ENCODE peak calls at places on chromosomes 11 and 22, in ten cellular contexts. Z, R, E, S, C, Q, L, B, D and A are unnamed samples.

GRCh38 chr11:118485273-118485672 is 42.0 kb upstream of the TTC36 start:
- DNase-seq in Z (no peak), R (no peak), E (no peak), S (no peak), C (no peak), Q (no peak), L (no peak), B (no peak), D (no peak), A (no peak)

GRCh38 chr22:49086181-49086580 is 741.5 kb downstream of the BRD1 start:
- DNase-seq in Z (no peak), R (no peak), E (no peak), S (no peak), C (no peak), Q (no peak), L (no peak), B (no peak), D (no peak), A (no peak)

GRCh38 chr22:44456661-44457412 is 41.2 kb downstream of the RTL6 start:
- DNase-seq in Z (no peak), R (no peak), E (no peak), S (no peak), C (no peak), Q (no peak), L (no peak), B (no peak), D (no peak), A (no peak)

GRCh38 chr11:20474176-20474950 is 86.8 kb downstream of the PRMT3 start:
- DNase-seq in Z (no peak), R (no peak), E (no peak), S (peak), C (no peak), Q (no peak), L (no peak), B (no peak), D (no peak), A (no peak)

GRCh38 chr11:20045098-20045688 is 115.1 kb downstream of the DBX1 start:
- DNase-seq in Z (no peak), R (no peak), E (no peak), S (peak), C (no peak), Q (no peak), L (no peak), B (no peak), D (no peak), A (no peak)

GRCh38 chr11:6566704-6567370 is 36.6 kb downstream of the RRP8 start:
- DNase-seq in Z (no peak), R (no peak), E (no peak), S (no peak), C (no peak), Q (no peak), L (no peak), B (peak), D (no peak), A (no peak)

GRCh38 chr22:45672564-45673481 is 1.2 kb downstream of the ATXN10 start:
- DNase-seq in Z (no peak), R (no peak), E (no peak), S (no peak), C (no peak), Q (no peak), L (no peak), B (no peak), D (no peak), A (no peak)

GRCh38 chr11:94762208-94762607 is 5.9 kb upstream of the AMOTL1 start:
- DNase-seq in Z (no peak), R (no peak), E (peak), S (no peak), C (no peak), Q (no peak), L (no peak), B (no peak), D (no peak), A (no peak)

GRCh38 chr11:46951864-46952263 is 15.3 kb downstream of the CSTPP1 start:
- DNase-seq in Z (peak), R (no peak), E (no peak), S (no peak), C (no peak), Q (peak), L (no peak), B (no peak), D (no peak), A (peak)

GRCh38 chr11:19084661-19085315 is 24.3 kb upstream of the MRGPRX2 start:
- DNase-seq in Z (no peak), R (no peak), E (no peak), S (no peak), C (no peak), Q (no peak), L (no peak), B (no peak), D (no peak), A (no peak)

GRCh38 chr22:24451162-24451561 is 23.8 kb downstream of the ADORA2A start:
- DNase-seq in Z (no peak), R (no peak), E (no peak), S (no peak), C (no peak), Q (no peak), L (no peak), B (no peak), D (no peak), A (no peak)

GRCh38 chr11:130611791-130612251 is 163.4 kb downstream of the ADAMTS15 start:
- DNase-seq in Z (peak), R (no peak), E (no peak), S (no peak), C (no peak), Q (peak), L (peak), B (no peak), D (no peak), A (peak)

GRCh38 chr11:64339754-64340408 is at the start of gene CCDC88B:
- DNase-seq in Z (no peak), R (no peak), E (no peak), S (peak), C (no peak), Q (no peak), L (no peak), B (peak), D (no peak), A (no peak)

GRCh38 chr11:133966924-133967598 is 10.3 kb upstream of the IGSF9B start:
- DNase-seq in Z (no peak), R (no peak), E (no peak), S (peak), C (no peak), Q (no peak), L (no peak), B (peak), D (peak), A (no peak)

GRCh38 chr11:14059491-14059890 is 97.0 kb downstream of the SPON1 start:
- DNase-seq in Z (no peak), R (no peak), E (no peak), S (no peak), C (no peak), Q (no peak), L (no peak), B (no peak), D (peak), A (peak)

GRCh38 chr11:118201966-118202365 is 22.8 kb downstream of the JAML start:
- DNase-seq in Z (no peak), R (no peak), E (no peak), S (no peak), C (no peak), Q (no peak), L (no peak), B (no peak), D (no peak), A (no peak)

GRCh38 chr11:78961186-78961782 is 386.6 kb upstream of the NARS2 start:
- DNase-seq in Z (peak), R (peak), E (peak), S (no peak), C (no peak), Q (peak), L (no peak), B (no peak), D (no peak), A (peak)

GRCh38 chr11:63768232-63769043 is at the start of gene ZFTA:
- DNase-seq in Z (peak), R (peak), E (no peak), S (peak), C (peak), Q (peak), L (peak), B (peak), D (no peak), A (peak)

GRCh38 chr11:19218801-19219460 is 17.1 kb upstream of the CSRP3 start:
- DNase-seq in Z (no peak), R (no peak), E (no peak), S (peak), C (peak), Q (no peak), L (no peak), B (peak), D (peak), A (no peak)

GRCh38 chr11:17257200-17257599 is 19.3 kb upstream of the NUCB2 start:
- DNase-seq in Z (peak), R (no peak), E (no peak), S (no peak), C (no peak), Q (peak), L (peak), B (no peak), D (no peak), A (peak)

GRCh38 chr11:34972892-34973291 is 56.5 kb downstream of the PDHX start:
- DNase-seq in Z (peak), R (no peak), E (no peak), S (no peak), C (no peak), Q (peak), L (no peak), B (no peak), D (no peak), A (no peak)

GRCh38 chr11:34976496-34976895 is 60.1 kb downstream of the PDHX start:
- DNase-seq in Z (no peak), R (no peak), E (no peak), S (no peak), C (no peak), Q (no peak), L (peak), B (no peak), D (no peak), A (no peak)

GRCh38 chr11:34978236-34979191 is 62.1 kb downstream of the PDHX start:
- DNase-seq in Z (no peak), R (no peak), E (no peak), S (no peak), C (no peak), Q (no peak), L (no peak), B (no peak), D (no peak), A (peak)

GRCh38 chr11:34975482-34975881 is 59.1 kb downstream of the PDHX start:
- DNase-seq in Z (no peak), R (no peak), E (no peak), S (no peak), C (no peak), Q (no peak), L (no peak), B (no peak), D (no peak), A (no peak)

DNA sequence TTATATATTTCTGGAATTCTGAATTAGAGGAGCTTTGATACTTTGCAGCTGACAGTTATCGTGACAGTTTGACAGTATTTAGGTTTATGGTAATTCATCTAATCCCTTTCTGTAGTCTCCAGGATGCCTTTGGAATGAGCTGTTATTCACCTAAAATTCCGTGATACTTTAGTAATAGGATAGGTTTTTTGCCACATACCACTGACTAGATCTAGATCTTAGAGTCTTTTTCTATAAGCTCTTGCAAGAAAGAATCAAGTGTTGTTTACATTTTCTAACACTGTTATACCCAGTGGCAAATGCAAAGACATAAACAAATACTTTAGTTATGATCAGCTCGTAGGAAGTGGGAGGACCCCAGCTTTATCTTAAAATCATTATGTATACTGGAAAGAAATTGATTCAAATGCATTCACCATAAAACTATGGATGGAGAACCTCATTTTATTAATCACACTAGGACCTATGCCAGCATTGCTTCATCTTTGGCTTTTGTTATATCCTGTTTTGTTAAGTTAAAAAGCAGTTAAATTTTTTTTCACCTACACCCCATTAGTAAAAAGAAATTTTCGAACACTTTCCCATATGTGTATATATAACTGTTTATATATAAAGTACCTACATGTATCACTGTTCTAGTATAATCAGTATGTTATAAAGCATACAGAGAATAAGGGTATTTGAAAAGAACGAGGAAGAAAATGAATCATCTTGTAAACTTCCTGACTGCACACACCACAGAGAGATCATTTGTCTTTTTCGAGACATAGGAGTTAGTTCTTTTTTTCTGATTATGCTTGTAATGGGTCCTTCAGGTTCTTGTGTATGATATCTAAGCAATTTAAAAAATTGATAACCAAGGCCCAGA is 60.9 kb downstream of the PDHX start:
- DNase-seq in Z (peak), R (no peak), E (peak), S (no peak), C (no peak), Q (peak), L (peak), B (no peak), D (no peak), A (peak)
- H3K4me3 ChIP-seq in Z (no peak), R (no peak), E (no peak), S (no peak), C (no peak), Q (no peak), L (no peak), B (no peak), D (no peak), A (no peak)

DNA sequence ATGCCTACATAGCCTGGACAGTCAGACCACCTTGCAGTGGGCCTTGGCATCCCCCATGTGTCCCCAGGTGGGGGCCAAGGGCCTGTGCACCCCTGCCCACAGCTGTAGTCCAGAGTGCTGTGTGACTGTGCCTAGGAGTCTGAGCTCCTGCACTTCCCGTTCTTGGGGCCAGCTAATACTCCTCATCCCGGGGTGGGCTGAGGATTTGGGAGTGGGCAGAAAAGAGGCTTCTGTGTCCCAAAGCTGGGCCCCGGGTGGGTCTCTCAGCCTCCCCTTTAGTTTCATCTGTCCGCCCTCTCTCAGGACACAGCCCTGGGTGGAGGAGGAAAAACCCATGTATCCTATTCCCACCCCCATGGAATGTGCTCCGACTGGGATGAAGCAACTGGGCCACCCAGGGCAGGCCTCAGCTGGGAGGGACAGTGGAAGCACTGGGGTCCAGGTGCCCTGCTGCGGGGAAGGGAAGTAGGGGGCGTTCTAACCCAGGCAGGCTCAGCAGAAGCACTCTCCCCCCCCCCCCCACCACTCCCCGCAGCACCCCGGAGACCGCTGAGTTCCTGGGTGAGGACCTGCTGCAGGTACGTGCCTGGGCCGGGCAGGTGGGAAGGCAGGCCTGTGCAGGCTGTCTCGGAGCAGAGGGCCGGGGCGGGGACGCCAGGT is 1.3 kb downstream of the SH3BP1 start:
- DNase-seq in Z (no peak), R (peak), E (no peak), S (no peak), C (no peak), Q (no peak), L (no peak), B (no peak), D (no peak), A (no peak)
- H3K4me3 ChIP-seq in Z (peak), R (peak), E (peak), S (no peak), C (peak), Q (peak), L (no peak), B (peak), D (peak), A (peak)

DNA sequence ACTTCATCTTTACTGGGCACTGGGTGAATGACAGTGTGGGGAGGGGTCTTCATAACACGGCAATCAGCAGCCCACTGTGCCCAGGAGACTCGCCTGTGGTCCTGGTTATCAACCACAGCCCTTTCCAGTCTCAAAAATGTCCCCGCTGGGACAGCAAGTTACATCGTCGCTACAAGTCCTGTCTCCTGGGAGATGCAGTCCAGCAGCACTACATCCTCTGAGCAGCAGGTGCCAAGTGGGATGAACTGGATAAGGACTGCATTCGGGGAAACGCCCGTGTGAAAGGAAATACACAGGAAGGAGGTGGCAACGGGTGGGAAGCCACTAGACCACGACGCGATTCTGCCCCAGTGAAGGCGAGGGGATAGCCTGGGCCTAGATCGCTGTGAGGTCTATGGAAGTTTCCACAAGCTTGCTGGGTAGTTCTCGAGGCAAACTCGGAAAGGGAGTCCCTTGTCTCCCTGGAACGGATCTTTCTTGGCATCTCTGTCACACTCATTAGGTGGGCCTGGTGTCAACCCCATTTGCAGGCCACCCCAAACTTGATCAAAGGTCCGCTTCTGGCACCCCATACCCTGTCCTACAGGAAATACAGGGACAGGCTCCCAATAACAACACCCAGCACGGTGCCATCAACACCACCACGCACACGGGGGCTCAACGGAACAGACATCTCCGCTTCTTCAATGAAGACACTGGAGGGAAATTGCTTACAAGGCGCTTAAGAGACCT is 4.4 kb downstream of the ASCL2 start:
- DNase-seq in Z (no peak), R (peak), E (no peak), S (no peak), C (no peak), Q (no peak), L (no peak), B (no peak), D (no peak), A (no peak)
- H3K4me3 ChIP-seq in Z (no peak), R (no peak), E (no peak), S (no peak), C (no peak), Q (no peak), L (no peak), B (no peak), D (no peak), A (no peak)

GRCh38 chr11:107655607-107656006 is 56.2 kb downstream of the SLN start:
- DNase-seq in Z (no peak), R (no peak), E (no peak), S (no peak), C (no peak), Q (no peak), L (no peak), B (no peak), D (no peak), A (no peak)
- H3K4me3 ChIP-seq in Z (no peak), R (no peak), E (no peak), S (no peak), C (no peak), Q (no peak), L (peak), B (no peak), D (no peak), A (no peak)

GRCh38 chr22:19765477-19766234 is 5.1 kb downstream of the TBX1 start:
- DNase-seq in Z (no peak), R (no peak), E (no peak), S (peak), C (no peak), Q (no peak), L (no peak), B (no peak), D (no peak), A (no peak)
- H3K4me3 ChIP-seq in Z (no peak), R (peak), E (peak), S (no peak), C (no peak), Q (no peak), L (no peak), B (peak), D (no peak), A (no peak)

DNA sequence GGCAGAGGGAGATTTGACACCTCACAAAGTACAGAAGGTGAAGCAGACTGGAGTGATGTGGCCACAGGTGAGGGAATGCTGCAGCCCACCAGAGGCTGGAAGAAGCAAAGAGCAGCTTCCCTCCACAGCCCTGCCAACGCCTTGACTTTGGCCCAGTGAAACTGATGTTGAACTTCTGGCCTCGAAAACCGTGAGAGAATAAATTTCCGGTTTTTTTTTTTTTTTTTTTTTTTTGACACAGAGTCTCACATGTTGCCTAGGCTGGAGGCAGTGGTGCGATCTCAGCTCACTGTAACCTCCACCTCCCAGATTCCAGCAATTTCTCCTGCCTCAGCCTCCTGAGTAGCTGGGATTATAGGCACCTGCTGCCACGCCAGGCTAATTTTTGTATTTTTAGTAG is 8.7 kb downstream of the KMT5B start:
- DNase-seq in Z (no peak), R (no peak), E (no peak), S (no peak), C (no peak), Q (no peak), L (no peak), B (no peak), D (no peak), A (no peak)
- H3K4me3 ChIP-seq in Z (no peak), R (no peak), E (no peak), S (no peak), C (no peak), Q (no peak), L (no peak), B (no peak), D (no peak), A (no peak)